ENCODE peak calls at places on chromosomes 6 and 20, in nine cellular contexts. J is CD4-positive, alpha-beta T cell; N is stimulated activated naive CD8-positive, alpha-beta T cell treated with anti-CD3 and anti-CD28 coated beads, Interleukin-15, Interleukin-2, amounts not matched to agents 100 U/mL and 50 U/mL, for 24 hours; P is ascending aorta; M is GM23248; W is effector memory CD8-positive, alpha-beta T cell; L is stimulated activated CD4-positive, alpha-beta T cell treated with anti-CD3 and anti-CD28 coated beads, Interleukin-4, amount 100 ng/mL, for 48 hours; Z is endodermal cell; K is NCI-H2029 treated with DMSO at 0.1 percent for 48 hours. C is an unnamed sample.

GRCh38 chr20:10848810-10849370 is 175.1 kb upstream of the JAG1 start:
- DNase-seq in J (no peak), N (no peak), W (no peak), L (no peak), K (no peak), P (no peak), Z (no peak), M (peak), C (peak)

GRCh38 chr20:2172305-2173175 is 70.9 kb downstream of the STK35 start:
- DNase-seq in Z (peak), L (peak), J (peak), K (peak), N (peak), M (peak), W (peak), P (peak), C (peak)

GRCh38 chr6:143241110-143241509 is 180.4 kb downstream of the AIG1 start:
- DNase-seq in J (no peak), P (no peak), K (no peak), W (no peak), M (no peak), N (no peak), Z (no peak), L (no peak), C (no peak)

GRCh38 chr20:45011108-45011526 is 44.8 kb downstream of the STK4 start:
- DNase-seq in Z (peak), K (peak), P (peak), W (peak), N (peak), L (peak), M (peak), J (peak), C (peak)

GRCh38 chr20:15917333-15917732 is 655.9 kb downstream of the KIF16B start:
- DNase-seq in K (no peak), Z (no peak), J (no peak), M (no peak), N (no peak), P (no peak), L (no peak), W (no peak), C (no peak)

GRCh38 chr6:49336514-49337131 is 126.4 kb downstream of the MMUT start:
- DNase-seq in K (no peak), J (no peak), M (no peak), P (no peak), N (no peak), L (no peak), W (no peak), Z (no peak), C (peak)

GRCh38 chr6:1611322-1611571 is 1.5 kb downstream of the FOXC1 start:
- DNase-seq in P (peak), J (no peak), M (peak), Z (no peak), K (no peak), N (no peak), W (no peak), L (no peak), C (peak)

GRCh38 chr6:20455175-20456075 is 53.7 kb downstream of the E2F3 start:
- DNase-seq in W (no peak), P (no peak), J (no peak), M (peak), Z (no peak), N (no peak), K (no peak), L (no peak), C (no peak)

GRCh38 chr6:125868252-125868651 is 77.5 kb downstream of the NCOA7 start:
- DNase-seq in K (no peak), M (peak), N (no peak), P (no peak), J (no peak), W (no peak), L (no peak), Z (no peak), C (no peak)

GRCh38 chr20:6228302-6228843 is 105.5 kb upstream of the FERMT1 start:
- DNase-seq in N (no peak), P (no peak), M (no peak), Z (no peak), K (no peak), J (no peak), W (no peak), L (no peak), C (no peak)

GRCh38 chr20:1813101-1813529 is 82.1 kb upstream of the SIRPA start:
- DNase-seq in J (no peak), M (peak), L (no peak), Z (peak), W (no peak), P (peak), N (no peak), K (no peak), C (no peak)

C was measured in GM23338.